ENCODE peak calls at places on chromosomes 2 and 18, in four cellular contexts. S is fibroblast of lung, P is colonic mucosa, C is adipocyte. Y is an unnamed sample.
A peak's percentile ranks its signal among the peaks of the same experiment; 100 is the strongest.

GRCh38 chr2:31349160-31349559 is 65.4 kb downstream of the XDH start:
- DNase-seq in S (no peak), P (no peak), C (no peak), Y (no peak)

GRCh38 chr2:67006373-67006960 is 390.7 kb upstream of the ETAA1 start:
- DNase-seq in S (no peak), P (no peak), C (no peak), Y (no peak)

GRCh38 chr2:102636283-102636907 is 17.0 kb downstream of the SLC9A2 start:
- DNase-seq in S (no peak), P (peak; percentile 90), C (no peak), Y (no peak)

GRCh38 chr2:113768770-113769169 is 12.3 kb upstream of the SLC35F5 start:
- DNase-seq in S (no peak), P (no peak), C (no peak), Y (no peak)

GRCh38 chr2:178579006-178579405 is 98.7 kb downstream of the PLEKHA3 start:
- DNase-seq in S (peak; percentile 6), P (no peak), C (no peak), Y (no peak)

GRCh38 chr2:142533083-142533482 is 344.4 kb upstream of the KYNU start:
- DNase-seq in S (peak; percentile 0), P (no peak), C (no peak), Y (no peak)

GRCh38 chr18:42614619-42615293 is 500.7 kb downstream of the RIT2 start:
- DNase-seq in S (no peak), P (no peak), C (no peak), Y (no peak)

GRCh38 chr2:86078801-86079545 is 26.7 kb downstream of the POLR1A start:
- DNase-seq in S (peak; percentile 52), P (peak; percentile 35), C (peak; percentile 76), Y (no peak)

GRCh38 chr2:237744613-237745249 is 53.8 kb upstream of the RBM44 start:
- DNase-seq in S (peak; percentile 63), P (peak; percentile 80), C (peak; percentile 82), Y (peak; percentile 94)

GRCh38 chr2:212843409-212844199 is 305.0 kb upstream of the ERBB4 start:
- DNase-seq in S (peak; percentile 58), P (no peak), C (peak; percentile 76), Y (no peak)

GRCh38 chr2:86368181-86368824 is 30.9 kb upstream of the REEP1 start:
- DNase-seq in S (peak; percentile 64), P (peak; percentile 44), C (peak; percentile 57), Y (peak; percentile 86)

GRCh38 chr2:147198651-147199171 is 646.1 kb upstream of the ACVR2A start:
- DNase-seq in S (no peak), P (no peak), C (no peak), Y (peak; percentile 78)

GRCh38 chr18:76349067-76349715 is 145.9 kb downstream of the ZNF516 start:
- DNase-seq in S (peak; percentile 77), P (peak; percentile 73), C (peak; percentile 88), Y (peak; percentile 93)

GRCh38 chr2:45014016-45014702 is 4.9 kb upstream of the SIX2 start:
- DNase-seq in S (peak; percentile 55), P (no peak), C (peak; percentile 89), Y (peak; percentile 93)

GRCh38 chr18:44579028-44579692 is 101.5 kb upstream of the SETBP1 start:
- DNase-seq in S (peak; percentile 59), P (no peak), C (peak; percentile 39), Y (peak; percentile 65)

GRCh38 chr2:95159690-95160449 is at the start of gene ZNF514:
- DNase-seq in S (peak; percentile 70), P (peak; percentile 78), C (peak; percentile 84), Y (peak; percentile 86)

GRCh38 chr2:233462202-233462785 is 104.3 kb downstream of the USP40 start:
- DNase-seq in S (no peak), P (no peak), C (no peak), Y (no peak)

GRCh38 chr2:232204457-232204931 is 174.1 kb upstream of the ALPP start:
- DNase-seq in S (no peak), P (no peak), C (no peak), Y (no peak)

GRCh38 chr2:232024457-232024856 is 62.9 kb downstream of the DIS3L2 start:
- DNase-seq in S (no peak), P (no peak), C (no peak), Y (no peak)

GRCh38 chr18:23105581-23106219 is 29.6 kb upstream of the CABLES1 start:
- DNase-seq in S (no peak), P (peak; percentile 85), C (no peak), Y (peak; percentile 56)

GRCh38 chr2:218295029-218295428 is 2.7 kb upstream of the TMBIM1 start:
- DNase-seq in S (no peak), P (no peak), C (no peak), Y (no peak)

GRCh38 chr18:64183674-64184073 is 34.8 kb upstream of the LINC00305 start:
- DNase-seq in S (no peak), P (no peak), C (no peak), Y (no peak)

GRCh38 chr2:151262629-151263028 is 966 bp upstream of the RBM43 start:
- DNase-seq in S (no peak), P (no peak), C (no peak), Y (peak; percentile 49)

GRCh38 chr2:231900486-231900942 is 25.7 kb downstream of the NPPC start:
- DNase-seq in S (peak; percentile 58), P (peak; percentile 89), C (peak; percentile 66), Y (peak; percentile 99)

GRCh38 chr2:170713280-170714155 is 1.6 kb upstream of the SP5 start:
- DNase-seq in S (no peak), P (peak; percentile 20), C (no peak), Y (peak; percentile 81)

GRCh38 chr18:69785466-69785865 is 162.2 kb downstream of the CD226 start:
- DNase-seq in S (no peak), P (no peak), C (peak; percentile 7), Y (no peak)

GRCh38 chr2:239548491-239548890 is 147.7 kb upstream of the HDAC4 start:
- DNase-seq in S (no peak), P (no peak), C (no peak), Y (no peak)

GRCh38 chr2:176665086-176665485 is 395.8 kb downstream of the MTX2 start:
- DNase-seq in S (no peak), P (no peak), C (no peak), Y (no peak)

GRCh38 chr2:3256655-3257054 is 121.0 kb downstream of the EIPR1 start:
- DNase-seq in S (no peak), P (no peak), C (no peak), Y (no peak)

GRCh38 chr2:204673877-204674276 is 128.6 kb downstream of the PARD3B start:
- DNase-seq in S (no peak), P (no peak), C (peak; percentile 45), Y (no peak)

GRCh38 chr2:118530976-118531375 is 316.5 kb downstream of the EN1 start:
- DNase-seq in S (no peak), P (no peak), C (no peak), Y (no peak)

GRCh38 chr18:58645398-58645797 is 16.5 kb upstream of the ALPK2 start:
- DNase-seq in S (no peak), P (no peak), C (peak; percentile 44), Y (no peak)

GRCh38 chr2:145199052-145199451 is 679.1 kb upstream of the ZEB2 start:
- DNase-seq in S (no peak), P (no peak), C (no peak), Y (no peak)

GRCh38 chr2:189580267-189580661 is 322 bp downstream of the SLC40A1 start:
- DNase-seq in S (peak; percentile 26), P (no peak), C (peak; percentile 43), Y (peak; percentile 84)
- H3K27me3 ChIP-seq in S (peaks cover 3% of the 10 kb centered on the region), P (no peaks in the 10 kb centered on the region), C (peaks cover 3% of the 10 kb centered on the region), Y (peaks cover 32% of the 10 kb centered on the region)

GRCh38 chr2:173264152-173264551 is 90.5 kb upstream of the CDCA7 start:
- DNase-seq in S (no peak), P (no peak), C (no peak), Y (no peak)
- H3K4me3 ChIP-seq in S (no peak overlapping the region), P (no peak overlapping the region), C (no peak overlapping the region), Y (no peak overlapping the region)

GRCh38 chr2:28297531-28297930 is 95.1 kb upstream of the FOSL2 start:
- DNase-seq in S (no peak), P (no peak), C (no peak), Y (no peak)

GRCh38 chr2:28300489-28300888 is 92.2 kb upstream of the FOSL2 start:
- DNase-seq in S (peak; percentile 95), P (no peak), C (no peak), Y (no peak)

GRCh38 chr2:28296243-28296642 is 96.4 kb upstream of the FOSL2 start:
- DNase-seq in S (peak; percentile 15), P (no peak), C (peak; percentile 24), Y (no peak)

GRCh38 chr2:28296904-28297303 is 95.8 kb upstream of the FOSL2 start:
- DNase-seq in S (peak; percentile 42), P (no peak), C (peak; percentile 51), Y (no peak)

GRCh38 chr2:28298406-28298805 is 94.3 kb upstream of the FOSL2 start:
- DNase-seq in S (no peak), P (no peak), C (no peak), Y (no peak)
- H3K9ac ChIP-seq in S (no peak overlapping the region), P (no peak overlapping the region), C (no peak overlapping the region), Y (no peak overlapping the region)

GRCh38 chr2:132668986-132669853 is 785 bp downstream of the LYPD1 start:
- DNase-seq in S (peak; percentile 14), P (no peak), C (no peak), Y (peak; percentile 86)

GRCh38 chr2:132670961-132671781 is 1.2 kb upstream of the LYPD1 start:
- DNase-seq in S (peak; percentile 77), P (no peak), C (peak; percentile 35), Y (peak; percentile 83)

GRCh38 chr2:132669854-132670103 is 226 bp downstream of the LYPD1 start:
- DNase-seq in S (no peak), P (peak; percentile 16), C (no peak), Y (no peak)

GRCh38 chr2:132668189-132668833 is 1.7 kb downstream of the LYPD1 start:
- DNase-seq in S (no peak), P (no peak), C (no peak), Y (peak; percentile 87)

GRCh38 chr2:132670104-132670960 is at the start of gene LYPD1:
- DNase-seq in S (no peak), P (peak; percentile 25), C (peak; percentile 52), Y (no peak)
- H3K27me3 ChIP-seq in S (no peaks in the 10 kb centered on the region), P (peaks cover 32% of the 10 kb centered on the region), C (peaks cover 14% of the 10 kb centered on the region), Y (peaks cover 31% of the 10 kb centered on the region)

DNA sequence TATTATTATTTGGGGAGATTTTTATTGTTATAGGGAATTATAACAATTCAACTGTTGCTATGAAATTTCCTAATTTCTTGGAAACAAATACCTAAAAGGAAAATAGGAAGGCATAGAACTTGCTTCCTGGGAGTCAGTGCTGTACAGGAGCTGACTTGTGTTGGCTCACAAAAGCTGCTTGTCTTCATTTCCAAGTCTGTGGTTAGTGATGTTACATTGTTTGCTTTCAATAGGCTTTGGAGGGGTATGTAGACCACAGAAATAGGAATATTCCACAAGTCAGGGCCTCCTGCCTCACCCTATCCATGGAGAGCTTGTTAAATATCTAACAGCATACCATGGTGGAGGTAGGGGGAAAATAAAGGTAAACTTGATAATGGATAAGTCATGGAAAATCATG is 688.9 kb upstream of the FAM98A start:
- DNase-seq in S (no peak), P (no peak), C (no peak), Y (no peak)
- H3K4me3 ChIP-seq in S (no peak overlapping the region), P (no peak overlapping the region), C (no peak overlapping the region), Y (no peak overlapping the region)